ENCODE peak calls at places on chromosomes 2 and 18, in ten cellular contexts. N is spleen, U is GM23338, X is breast epithelium, T is HCT116, B is sigmoid colon, O is K562, V is HL-60, Z is transverse colon, H is upper lobe of left lung. M is an unnamed sample.

GRCh38 chr2:152571035-152571766 is 146.1 kb downstream of the PRPF40A start:
- DNase-seq in O (no peak), V (no peak), N (no peak), X (no peak), T (no peak), Z (no peak), B (no peak), U (no peak), H (no peak), M (no peak)

GRCh38 chr2:241570961-241571581 is 12.5 kb downstream of the BOK start:
- DNase-seq in B (peak), H (no peak), V (no peak), T (no peak), X (no peak), N (peak), O (no peak), Z (no peak), U (no peak), M (no peak)

GRCh38 chr18:54330768-54331548 is 26.7 kb downstream of the STARD6 start:
- DNase-seq in V (no peak), T (no peak), X (no peak), N (no peak), H (no peak), O (no peak), Z (no peak), B (no peak), U (no peak), M (no peak)

GRCh38 chr2:62149708-62150107 is 46.2 kb upstream of the B3GNT2 start:
- DNase-seq in O (peak), H (no peak), N (no peak), Z (no peak), V (no peak), X (no peak), T (no peak), U (no peak), B (no peak), M (no peak)

GRCh38 chr2:28413152-28413895 is 20.7 kb downstream of the FOSL2 start:
- DNase-seq in Z (peak), T (no peak), X (no peak), U (peak), H (no peak), V (no peak), N (peak), B (peak), O (no peak), M (no peak)

GRCh38 chr2:149924549-149925213 is 337.1 kb upstream of the MMADHC start:
- DNase-seq in U (no peak), N (no peak), V (no peak), Z (no peak), O (no peak), T (no peak), X (no peak), H (no peak), B (no peak), M (no peak)

GRCh38 chr2:218081695-218082094 is 12.6 kb downstream of the RUFY4 start:
- DNase-seq in X (no peak), Z (no peak), H (no peak), N (no peak), B (no peak), T (no peak), V (no peak), U (no peak), O (no peak), M (no peak)

GRCh38 chr2:10717630-10718029 is 3.8 kb upstream of the ATP6V1C2 start:
- DNase-seq in B (no peak), Z (no peak), O (no peak), N (peak), T (no peak), U (no peak), H (no peak), X (no peak), V (no peak), M (no peak)

GRCh38 chr2:144683063-144683740 is 163.3 kb upstream of the ZEB2 start:
- DNase-seq in H (no peak), T (no peak), Z (no peak), N (no peak), X (no peak), O (no peak), B (no peak), U (no peak), V (peak), M (no peak)

GRCh38 chr2:241821460-241822263 is 12.7 kb downstream of the NEU4 start:
- DNase-seq in Z (peak), T (no peak), U (no peak), N (no peak), O (no peak), X (peak), H (no peak), B (peak), V (no peak), M (no peak)

GRCh38 chr18:3538456-3538855 is 88.5 kb downstream of the TGIF1 start:
- DNase-seq in H (no peak), T (no peak), N (no peak), X (no peak), B (no peak), Z (no peak), U (no peak), V (no peak), O (no peak), M (no peak)

GRCh38 chr2:197972017-197972416 is 167.6 kb downstream of the PLCL1 start:
- DNase-seq in X (no peak), B (peak), N (no peak), O (no peak), H (no peak), T (no peak), V (no peak), Z (no peak), U (no peak), M (peak)

GRCh38 chr18:65750421-65751144 is at the start of gene CDH7:
- DNase-seq in T (no peak), H (no peak), X (no peak), N (peak), O (no peak), V (no peak), B (no peak), Z (no peak), U (peak), M (no peak)

GRCh38 chr18:7467708-7468466 is 99.2 kb upstream of the PTPRM start:
- DNase-seq in U (no peak), O (peak), N (no peak), Z (no peak), H (no peak), B (no peak), V (no peak), T (no peak), X (no peak), M (no peak)

GRCh38 chr2:150125708-150126107 is 361.8 kb downstream of the RND3 start:
- DNase-seq in U (no peak), Z (no peak), N (no peak), O (peak), H (no peak), T (no peak), B (no peak), X (no peak), V (no peak), M (no peak)

GRCh38 chr2:74447230-74447999 is 5.7 kb upstream of the RTKN start:
- DNase-seq in O (no peak), V (no peak), N (peak), X (no peak), H (no peak), Z (no peak), B (no peak), T (no peak), U (no peak), M (no peak)

GRCh38 chr18:79385749-79386341 is 9.9 kb upstream of the NFATC1 start:
- DNase-seq in H (peak), N (peak), V (no peak), T (no peak), O (no peak), Z (no peak), B (peak), U (no peak), X (no peak), M (no peak)

GRCh38 chr2:63668000-63668399 is 79.2 kb downstream of the MDH1 start:
- DNase-seq in T (no peak), V (no peak), O (no peak), U (peak), B (no peak), N (no peak), Z (no peak), H (no peak), X (no peak), M (no peak)

GRCh38 chr2:11073251-11073650 is 82.0 kb upstream of the SLC66A3 start:
- DNase-seq in B (no peak), X (no peak), Z (peak), H (no peak), T (peak), O (peak), V (no peak), U (peak), N (no peak), M (peak)

DNA sequence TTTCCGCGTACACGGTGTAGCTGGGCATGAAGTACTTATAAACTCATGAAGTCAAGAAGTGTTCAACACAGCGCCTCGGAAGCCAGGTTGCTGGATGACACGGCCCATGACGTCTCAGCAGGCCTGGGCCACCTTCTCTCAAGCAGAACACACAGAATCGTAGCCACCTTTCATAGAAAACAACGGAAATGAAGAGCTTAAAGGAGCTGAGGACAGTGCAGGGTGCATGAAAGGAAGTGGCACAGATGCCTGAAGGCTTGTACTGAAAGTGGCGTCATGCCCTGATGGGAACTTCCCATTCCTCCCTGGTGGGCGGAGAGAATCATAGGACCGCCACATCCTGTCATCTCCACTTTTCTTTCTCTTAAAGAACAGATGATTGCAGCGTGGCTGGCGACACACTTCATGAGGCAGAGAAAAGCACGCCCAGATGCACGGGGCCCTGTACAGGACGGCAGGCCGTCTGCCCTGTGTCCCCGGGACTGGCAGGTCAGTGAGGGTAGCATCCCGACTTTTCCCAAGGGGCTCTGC is 31.1 kb downstream of the HDAC4 start:
- DNase-seq in B (peak), Z (peak), H (peak), U (no peak), V (peak), X (peak), N (peak), T (no peak), O (no peak), M (no peak)
- TF ChIP-seq POLR2AphosphoS5 in B (peak), Z (peak), H (peak), U (no peak), V (no peak), X (no peak), N (peak), T (no peak), O (no peak), M (no peak)

DNA sequence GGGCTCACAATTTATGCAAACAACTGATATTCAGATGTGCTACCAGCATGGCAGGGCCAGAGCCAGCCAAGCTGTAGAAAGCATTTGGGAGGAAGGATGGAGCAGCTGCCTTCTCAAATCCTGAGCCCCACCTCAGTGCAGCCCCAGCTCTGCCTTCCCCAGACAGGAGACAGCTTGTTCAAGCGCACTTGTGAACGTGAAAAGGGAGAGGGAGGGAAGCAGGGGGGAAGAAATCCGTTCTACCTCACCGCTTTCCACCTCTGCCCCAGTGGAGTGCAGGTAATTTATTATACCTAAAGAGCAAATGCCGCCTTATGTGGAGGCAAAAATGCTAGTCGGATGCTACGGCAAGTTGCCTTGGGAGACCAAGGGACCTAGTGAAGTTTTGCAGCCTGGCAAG is 66.0 kb upstream of the SLC14A2 start:
- DNase-seq in N (no peak), X (no peak), H (no peak), T (no peak), Z (no peak), B (no peak), V (no peak), U (no peak), O (no peak), M (no peak)
- H3K4me3 ChIP-seq in N (no peak), X (no peak), H (no peak), T (no peak), Z (no peak), B (no peak), V (no peak), U (no peak), O (no peak), M (no peak)

DNA sequence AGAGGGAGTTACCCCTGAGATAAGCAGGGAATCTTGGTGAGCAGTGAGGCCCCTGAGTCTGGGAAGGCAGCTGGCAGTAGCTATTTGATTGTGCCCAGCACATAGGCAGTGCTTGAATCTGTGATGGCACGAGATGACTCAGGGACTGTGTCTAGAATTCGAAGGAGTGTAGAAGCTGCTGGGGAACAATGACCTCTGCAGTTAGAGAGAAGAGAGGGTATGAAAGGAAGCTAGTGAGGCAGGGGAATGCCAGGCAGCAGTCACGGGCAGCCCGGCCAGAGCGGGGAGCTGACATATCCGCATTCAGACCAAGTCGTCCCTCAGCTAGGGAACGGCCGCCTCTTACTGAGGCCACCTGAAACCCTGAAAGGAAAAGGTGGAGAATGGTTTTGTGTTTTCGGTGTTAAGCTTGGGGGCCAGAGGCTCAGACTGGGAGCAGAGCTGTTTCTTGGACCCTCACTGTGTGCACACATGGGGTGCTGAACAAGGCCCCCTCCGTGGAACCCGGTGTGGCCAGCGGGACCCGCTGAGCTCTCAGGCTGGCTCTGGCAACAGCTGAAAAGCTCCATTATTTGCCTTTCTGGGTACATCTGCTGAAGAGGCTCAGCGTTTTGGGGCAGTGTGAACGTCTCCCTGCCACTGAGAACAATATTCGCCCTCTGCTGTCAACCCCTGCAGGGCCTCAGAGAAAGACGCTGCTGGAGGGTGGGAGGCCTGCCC is 32.9 kb downstream of the ARHGEF4 start:
- DNase-seq in H (peak), B (no peak), T (no peak), N (no peak), Z (no peak), O (no peak), V (no peak), X (no peak), U (no peak), M (peak)
- H3K27ac ChIP-seq in H (no peak), B (no peak), T (no peak), N (no peak), Z (no peak), O (no peak), V (no peak), X (no peak), U (no peak), M (no peak)

GRCh38 chr2:72142743-72143440 is 4.8 kb downstream of the CYP26B1 start:
- DNase-seq in Z (peak), T (no peak), B (peak), U (peak), N (peak), O (no peak), V (no peak), H (peak), X (peak), M (peak)
- TF ChIP-seq POLR2AphosphoS5 in Z (no peak), T (no peak), B (peak), U (no peak), N (peak), O (no peak), V (no peak), H (peak), X (no peak), M (peak)

GRCh38 chr2:236157366-236157765 is 10.8 kb downstream of the GBX2 start:
- DNase-seq in Z (no peak), X (no peak), V (no peak), N (peak), T (no peak), O (no peak), H (no peak), B (no peak), U (no peak), M (no peak)

GRCh38 chr2:236159778-236160170 is 8.4 kb downstream of the GBX2 start:
- DNase-seq in N (peak), X (no peak), T (no peak), Z (no peak), H (no peak), B (peak), V (no peak), O (no peak), U (peak), M (no peak)

GRCh38 chr2:236160366-236161081 is 7.7 kb downstream of the GBX2 start:
- DNase-seq in V (no peak), O (no peak), H (no peak), U (peak), X (peak), T (no peak), N (peak), Z (no peak), B (peak), M (no peak)

GRCh38 chr2:236157815-236158498 is 10.2 kb downstream of the GBX2 start:
- DNase-seq in Z (no peak), H (no peak), U (no peak), T (no peak), N (peak), O (no peak), X (no peak), V (no peak), B (no peak), M (no peak)

DNA sequence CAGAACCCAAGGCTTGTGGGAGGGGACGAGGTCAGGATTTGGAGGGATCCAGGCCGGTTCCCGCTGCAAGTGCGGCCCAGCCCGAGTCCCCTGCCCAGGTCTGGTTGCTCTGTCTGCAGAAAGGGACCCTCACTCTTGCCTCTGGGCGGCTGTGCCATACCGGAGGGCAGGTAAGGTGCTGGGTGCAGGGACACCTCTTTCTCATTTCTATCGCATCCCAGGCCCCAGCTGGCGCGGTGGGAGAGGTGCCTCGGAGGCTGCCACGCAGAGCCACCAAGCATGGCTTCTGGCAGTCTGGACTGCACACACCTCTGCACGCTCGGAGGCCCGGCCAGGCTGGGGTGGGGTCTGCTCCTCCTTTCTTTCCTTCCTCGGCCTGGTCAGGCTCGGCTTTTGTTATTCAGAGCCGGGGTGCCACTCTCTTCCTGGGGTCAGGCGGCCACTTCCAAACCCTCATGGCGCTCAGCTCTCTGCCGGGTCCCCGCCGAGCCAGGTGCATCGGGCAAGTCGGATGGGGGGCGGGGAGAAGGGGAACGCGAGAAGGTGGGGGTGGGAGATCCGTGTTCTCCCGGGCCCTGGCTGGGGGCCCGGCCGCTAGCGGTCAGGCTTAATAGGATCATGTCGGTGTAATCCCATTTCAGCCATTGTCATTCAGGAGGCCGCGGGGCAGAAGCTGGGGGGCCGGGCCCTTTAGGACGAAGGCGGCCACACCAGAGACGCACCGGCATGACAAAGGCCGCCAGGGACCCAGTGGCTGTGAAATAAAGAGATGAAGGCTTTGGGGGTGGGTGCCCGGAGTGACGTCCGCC is 9.0 kb downstream of the GBX2 start:
- DNase-seq in T (no peak), V (no peak), N (peak), X (no peak), B (peak), U (peak), Z (no peak), O (no peak), H (no peak), M (no peak)
- H3K4me3 ChIP-seq in T (no peak), V (no peak), N (no peak), X (no peak), B (no peak), U (peak), Z (no peak), O (no peak), H (no peak), M (no peak)

M was measured in stomach.